ENCODE peak calls at places on chromosome 10, in four cellular contexts. One of them, this sample, is unnamed. For H3K9me3, the result is how much of the 10 kb centered on the place peaks cover.

GRCh38 chr10:124655191-124656112 is 88.7 kb downstream of the FAM53B start:
- DNase-seq in naive thymus-derived CD4-positive, alpha-beta T cell: no peak
- DNase-seq in tibial artery: no peak
- DNase-seq in pancreas: no peak
- DNase-seq in this sample: no peak

GRCh38 chr10:3014968-3015367 is 52.4 kb upstream of the PFKP start:
- DNase-seq in naive thymus-derived CD4-positive, alpha-beta T cell: no peak
- DNase-seq in tibial artery: no peak
- DNase-seq in pancreas: no peak
- DNase-seq in this sample: no peak

GRCh38 chr10:48651293-48651692 is 33.4 kb upstream of the WDFY4 start:
- DNase-seq in naive thymus-derived CD4-positive, alpha-beta T cell: no peak
- DNase-seq in tibial artery: no peak
- DNase-seq in pancreas: no peak
- DNase-seq in this sample: no peak

GRCh38 chr10:78044179-78044578 is 10.5 kb downstream of the RPS24 start:
- DNase-seq in naive thymus-derived CD4-positive, alpha-beta T cell: no peak
- DNase-seq in tibial artery: no peak
- DNase-seq in pancreas: no peak
- DNase-seq in this sample: no peak

GRCh38 chr10:133067152-133068090 is 20.3 kb upstream of the ADGRA1 start:
- DNase-seq in naive thymus-derived CD4-positive, alpha-beta T cell: no peak
- DNase-seq in tibial artery: no peak
- DNase-seq in pancreas: no peak
- DNase-seq in this sample: no peak

GRCh38 chr10:71128311-71129010 is 83.9 kb upstream of the UNC5B start:
- DNase-seq in naive thymus-derived CD4-positive, alpha-beta T cell: no peak
- DNase-seq in tibial artery: peak
- DNase-seq in pancreas: no peak
- DNase-seq in this sample: no peak

GRCh38 chr10:107129013-107129412 is 35.5 kb downstream of the SORCS1 start:
- DNase-seq in naive thymus-derived CD4-positive, alpha-beta T cell: no peak
- DNase-seq in tibial artery: no peak
- DNase-seq in pancreas: no peak
- DNase-seq in this sample: no peak

GRCh38 chr10:5762531-5762930 is 50.7 kb downstream of the GDI2 start:
- DNase-seq in naive thymus-derived CD4-positive, alpha-beta T cell: no peak
- DNase-seq in tibial artery: no peak
- DNase-seq in pancreas: no peak
- DNase-seq in this sample: no peak

GRCh38 chr10:90276894-90277447 is 575.6 kb downstream of the KIF20B start:
- DNase-seq in naive thymus-derived CD4-positive, alpha-beta T cell: no peak
- DNase-seq in tibial artery: no peak
- DNase-seq in pancreas: no peak
- DNase-seq in this sample: no peak

GRCh38 chr10:29646960-29647431 is 12.2 kb upstream of the SVIL start:
- DNase-seq in naive thymus-derived CD4-positive, alpha-beta T cell: no peak
- DNase-seq in tibial artery: no peak
- DNase-seq in pancreas: no peak
- DNase-seq in this sample: no peak

GRCh38 chr10:12045610-12046009 is 3.0 kb upstream of the UPF2 start:
- DNase-seq in naive thymus-derived CD4-positive, alpha-beta T cell: no peak
- DNase-seq in tibial artery: no peak
- DNase-seq in pancreas: no peak
- DNase-seq in this sample: no peak

GRCh38 chr10:111360260-111360925 is 283.6 kb downstream of the ADRA2A start:
- DNase-seq in naive thymus-derived CD4-positive, alpha-beta T cell: peak
- DNase-seq in tibial artery: peak
- DNase-seq in pancreas: peak
- DNase-seq in this sample: no peak

GRCh38 chr10:16867556-16867955 is 50.3 kb upstream of the RSU1 start:
- DNase-seq in naive thymus-derived CD4-positive, alpha-beta T cell: no peak
- DNase-seq in tibial artery: no peak
- DNase-seq in pancreas: no peak
- DNase-seq in this sample: no peak

GRCh38 chr10:98097175-98097574 is 37.3 kb upstream of the R3HCC1L start:
- DNase-seq in naive thymus-derived CD4-positive, alpha-beta T cell: no peak
- DNase-seq in tibial artery: no peak
- DNase-seq in pancreas: no peak
- DNase-seq in this sample: no peak

GRCh38 chr10:133018491-133018890 is 69.2 kb upstream of the ADGRA1 start:
- DNase-seq in naive thymus-derived CD4-positive, alpha-beta T cell: no peak
- DNase-seq in tibial artery: no peak
- DNase-seq in pancreas: peak
- DNase-seq in this sample: no peak

GRCh38 chr10:17229717-17229966 is 1.6 kb downstream of the VIM start:
- DNase-seq in naive thymus-derived CD4-positive, alpha-beta T cell: no peak
- DNase-seq in tibial artery: peak
- DNase-seq in pancreas: no peak
- DNase-seq in this sample: no peak

GRCh38 chr10:6039711-6040110 is 22.5 kb downstream of the IL2RA start:
- DNase-seq in naive thymus-derived CD4-positive, alpha-beta T cell: no peak
- DNase-seq in tibial artery: no peak
- DNase-seq in pancreas: no peak
- DNase-seq in this sample: no peak

GRCh38 chr10:1544209-1544673 is 193.1 kb downstream of the ADARB2 start:
- DNase-seq in naive thymus-derived CD4-positive, alpha-beta T cell: no peak
- DNase-seq in tibial artery: no peak
- DNase-seq in pancreas: no peak
- DNase-seq in this sample: no peak

GRCh38 chr10:20494474-20494873 is 402.6 kb downstream of the NEBL start:
- DNase-seq in naive thymus-derived CD4-positive, alpha-beta T cell: no peak
- DNase-seq in tibial artery: no peak
- DNase-seq in pancreas: no peak
- DNase-seq in this sample: no peak

GRCh38 chr10:124677871-124678565 is 66.2 kb downstream of the FAM53B start:
- DNase-seq in naive thymus-derived CD4-positive, alpha-beta T cell: no peak
- DNase-seq in tibial artery: no peak
- DNase-seq in pancreas: no peak
- DNase-seq in this sample: peak

GRCh38 chr10:6204341-6205191 is 1.8 kb downstream of the PFKFB3 start:
- DNase-seq in naive thymus-derived CD4-positive, alpha-beta T cell: no peak
- DNase-seq in tibial artery: peak
- DNase-seq in pancreas: peak
- DNase-seq in this sample: peak

GRCh38 chr10:80471715-80472233 is 17.7 kb downstream of the TSPAN14 start:
- DNase-seq in naive thymus-derived CD4-positive, alpha-beta T cell: no peak
- DNase-seq in tibial artery: no peak
- DNase-seq in pancreas: no peak
- DNase-seq in this sample: no peak

GRCh38 chr10:33617381-33617780 is 282.9 kb upstream of the NRP1 start:
- DNase-seq in naive thymus-derived CD4-positive, alpha-beta T cell: no peak
- DNase-seq in tibial artery: no peak
- DNase-seq in pancreas: no peak
- DNase-seq in this sample: no peak

GRCh38 chr10:19488592-19489280 is 327.5 kb upstream of the PLXDC2 start:
- DNase-seq in naive thymus-derived CD4-positive, alpha-beta T cell: no peak
- DNase-seq in tibial artery: no peak
- DNase-seq in pancreas: peak
- DNase-seq in this sample: peak

GRCh38 chr10:100743626-100744135 is 1.7 kb upstream of the PAX2 start:
- DNase-seq in naive thymus-derived CD4-positive, alpha-beta T cell: peak
- DNase-seq in tibial artery: no peak
- DNase-seq in pancreas: no peak
- DNase-seq in this sample: peak

GRCh38 chr10:104492349-104492940 is 138.8 kb downstream of the CFAP58 start:
- DNase-seq in naive thymus-derived CD4-positive, alpha-beta T cell: no peak
- DNase-seq in tibial artery: no peak
- DNase-seq in pancreas: no peak
- DNase-seq in this sample: no peak

GRCh38 chr10:77698267-77698932 is 60.8 kb upstream of the KCNMA1 start:
- DNase-seq in naive thymus-derived CD4-positive, alpha-beta T cell: no peak
- DNase-seq in tibial artery: no peak
- DNase-seq in pancreas: no peak
- DNase-seq in this sample: no peak

GRCh38 chr10:12549297-12549696 is 199.9 kb downstream of the CAMK1D start:
- DNase-seq in naive thymus-derived CD4-positive, alpha-beta T cell: no peak
- DNase-seq in tibial artery: no peak
- DNase-seq in pancreas: no peak
- DNase-seq in this sample: no peak

GRCh38 chr10:24456319-24456718 is 247.4 kb downstream of the KIAA1217 start:
- DNase-seq in naive thymus-derived CD4-positive, alpha-beta T cell: no peak
- DNase-seq in tibial artery: no peak
- DNase-seq in pancreas: no peak
- DNase-seq in this sample: no peak

GRCh38 chr10:79380125-79380917 is 33.1 kb downstream of the PPIF start:
- DNase-seq in naive thymus-derived CD4-positive, alpha-beta T cell: no peak
- DNase-seq in tibial artery: peak
- DNase-seq in pancreas: no peak
- DNase-seq in this sample: peak

GRCh38 chr10:112650588-112651030 is 203.6 kb downstream of the VTI1A start:
- DNase-seq in naive thymus-derived CD4-positive, alpha-beta T cell: no peak
- DNase-seq in tibial artery: no peak
- DNase-seq in pancreas: no peak
- DNase-seq in this sample: no peak

GRCh38 chr10:43077421-43078171 is 727 bp downstream of the RET start:
- DNase-seq in naive thymus-derived CD4-positive, alpha-beta T cell: no peak
- DNase-seq in tibial artery: no peak
- DNase-seq in pancreas: no peak
- DNase-seq in this sample: peak

GRCh38 chr10:17387861-17388503 is 66.4 kb downstream of the ST8SIA6 start:
- DNase-seq in naive thymus-derived CD4-positive, alpha-beta T cell: no peak
- DNase-seq in tibial artery: no peak
- DNase-seq in pancreas: no peak
- DNase-seq in this sample: no peak

DNA sequence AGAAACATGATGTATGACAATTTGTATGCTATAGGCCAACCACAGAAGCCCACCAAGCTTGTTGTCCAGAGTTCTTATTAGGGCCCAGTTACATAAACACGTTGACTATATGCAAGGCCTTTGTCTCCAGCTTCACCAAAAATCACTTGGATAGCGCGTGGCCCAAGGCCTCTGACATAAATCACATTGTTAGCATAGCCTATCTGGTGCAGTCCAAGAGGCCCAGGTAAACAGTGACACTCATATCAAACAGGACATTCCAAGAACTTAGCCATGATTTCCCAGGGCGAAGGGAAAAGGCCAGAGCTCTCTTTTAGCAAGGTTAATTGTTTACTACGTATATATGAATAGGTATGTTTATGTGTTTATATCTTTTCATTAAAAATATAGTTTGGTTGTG is 337.2 kb upstream of the CELF2 start:
- DNase-seq in naive thymus-derived CD4-positive, alpha-beta T cell: no peak
- DNase-seq in tibial artery: no peak
- DNase-seq in pancreas: no peak
- DNase-seq in this sample: no peak
- H3K9me3 ChIP-seq in naive thymus-derived CD4-positive, alpha-beta T cell: under half
- H3K9me3 ChIP-seq in tibial artery: under half
- H3K9me3 ChIP-seq in pancreas: under half
- H3K9me3 ChIP-seq in this sample: under half

GRCh38 chr10:15548331-15548730 is 171.4 kb downstream of the ITGA8 start:
- DNase-seq in naive thymus-derived CD4-positive, alpha-beta T cell: no peak
- DNase-seq in tibial artery: no peak
- DNase-seq in pancreas: no peak
- DNase-seq in this sample: no peak
- H3K9me3 ChIP-seq in naive thymus-derived CD4-positive, alpha-beta T cell: under half
- H3K9me3 ChIP-seq in tibial artery: under half
- H3K9me3 ChIP-seq in pancreas: under half
- H3K9me3 ChIP-seq in this sample: under half

DNA sequence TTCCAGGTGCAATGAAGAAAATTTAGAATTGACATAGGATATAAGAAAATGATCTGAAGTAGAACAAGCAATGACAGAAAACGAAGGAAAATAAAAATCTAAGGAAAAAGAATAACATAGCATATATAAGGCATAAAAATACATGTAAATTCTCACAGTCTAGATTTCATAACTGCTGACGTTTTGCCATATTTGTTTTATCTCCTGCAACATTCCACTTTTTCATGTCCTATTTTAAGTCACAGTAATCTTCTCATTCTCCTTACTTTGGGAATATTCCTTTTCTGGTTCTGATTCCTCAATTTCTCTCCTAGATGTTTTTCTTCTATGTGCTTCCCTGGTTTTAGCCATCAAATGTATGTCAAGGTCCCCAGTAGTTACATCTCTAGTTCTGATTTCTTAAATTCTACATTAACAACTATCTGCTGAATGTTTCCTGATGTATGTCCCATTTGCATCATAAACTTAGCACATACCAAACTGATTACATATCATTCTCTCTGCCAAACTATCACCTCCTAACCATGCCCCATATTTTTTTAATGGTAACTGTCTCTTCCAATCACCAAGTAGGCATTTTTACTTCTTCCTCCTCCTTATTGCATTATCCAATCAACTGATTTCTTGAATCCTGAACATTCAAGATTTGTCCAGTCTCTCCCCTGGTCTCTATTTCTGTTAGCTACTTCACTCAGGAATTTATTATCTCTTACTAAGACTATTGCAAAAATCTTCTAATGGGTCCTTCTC is 171.4 kb downstream of the DNAJC1 start:
- DNase-seq in naive thymus-derived CD4-positive, alpha-beta T cell: no peak
- DNase-seq in tibial artery: no peak
- DNase-seq in pancreas: no peak
- DNase-seq in this sample: no peak
- H3K9me3 ChIP-seq in naive thymus-derived CD4-positive, alpha-beta T cell: under half
- H3K9me3 ChIP-seq in tibial artery: half or more
- H3K9me3 ChIP-seq in pancreas: under half
- H3K9me3 ChIP-seq in this sample: half or more

GRCh38 chr10:131773321-131773988 is 127.4 kb upstream of the PPP2R2D start:
- DNase-seq in naive thymus-derived CD4-positive, alpha-beta T cell: no peak
- DNase-seq in tibial artery: no peak
- DNase-seq in pancreas: no peak
- DNase-seq in this sample: no peak
- H3K9me3 ChIP-seq in naive thymus-derived CD4-positive, alpha-beta T cell: under half
- H3K9me3 ChIP-seq in tibial artery: under half
- H3K9me3 ChIP-seq in pancreas: under half
- H3K9me3 ChIP-seq in this sample: under half

GRCh38 chr10:113959383-113959760 is 84.3 kb upstream of the ADRB1 start:
- DNase-seq in naive thymus-derived CD4-positive, alpha-beta T cell: no peak
- DNase-seq in tibial artery: no peak
- DNase-seq in pancreas: no peak
- DNase-seq in this sample: no peak
- H3K9me3 ChIP-seq in naive thymus-derived CD4-positive, alpha-beta T cell: under half
- H3K9me3 ChIP-seq in tibial artery: under half
- H3K9me3 ChIP-seq in pancreas: under half
- H3K9me3 ChIP-seq in this sample: under half

GRCh38 chr10:116587878-116588590 is 2.7 kb upstream of the PNLIPRP1 start:
- DNase-seq in naive thymus-derived CD4-positive, alpha-beta T cell: no peak
- DNase-seq in tibial artery: no peak
- DNase-seq in pancreas: peak
- DNase-seq in this sample: no peak

GRCh38 chr10:116593139-116593740 is 2.5 kb downstream of the PNLIPRP1 start:
- DNase-seq in naive thymus-derived CD4-positive, alpha-beta T cell: no peak
- DNase-seq in tibial artery: no peak
- DNase-seq in pancreas: no peak
- DNase-seq in this sample: no peak

GRCh38 chr10:116589911-116590310 is 848 bp upstream of the PNLIPRP1 start:
- DNase-seq in naive thymus-derived CD4-positive, alpha-beta T cell: no peak
- DNase-seq in tibial artery: no peak
- DNase-seq in pancreas: peak
- DNase-seq in this sample: no peak

GRCh38 chr10:116588995-116589394 is 1.8 kb upstream of the PNLIPRP1 start:
- DNase-seq in naive thymus-derived CD4-positive, alpha-beta T cell: no peak
- DNase-seq in tibial artery: no peak
- DNase-seq in pancreas: no peak
- DNase-seq in this sample: no peak

GRCh38 chr10:116590590-116591444 is at the start of gene PNLIPRP1:
- DNase-seq in naive thymus-derived CD4-positive, alpha-beta T cell: no peak
- DNase-seq in tibial artery: no peak
- DNase-seq in pancreas: peak
- DNase-seq in this sample: no peak
- H3K9me3 ChIP-seq in naive thymus-derived CD4-positive, alpha-beta T cell: under half
- H3K9me3 ChIP-seq in tibial artery: under half
- H3K9me3 ChIP-seq in pancreas: under half
- H3K9me3 ChIP-seq in this sample: under half

GRCh38 chr10:108901766-108902365 is 1021.4 kb downstream of the XPNPEP1 start:
- DNase-seq in naive thymus-derived CD4-positive, alpha-beta T cell: no peak
- DNase-seq in tibial artery: no peak
- DNase-seq in pancreas: no peak
- DNase-seq in this sample: no peak
- H3K9me3 ChIP-seq in naive thymus-derived CD4-positive, alpha-beta T cell: under half
- H3K9me3 ChIP-seq in tibial artery: under half
- H3K9me3 ChIP-seq in pancreas: under half
- H3K9me3 ChIP-seq in this sample: under half